ENCODE peak calls at places on chromosomes 6 and 20, in six cellular contexts. V is cardiac fibroblast, U is sciatic nerve, T is NCI-H146, P is nucleus accumbens, O is EL. G is an unnamed sample.

GRCh38 chr20:60126975-60127374 is 168.8 kb downstream of the CDH26 start:
- DNase-seq in O (no peak), T (no peak), U (no peak), P (no peak), V (no peak), G (no peak)

GRCh38 chr20:37511605-37512275 is 9.3 kb upstream of the NNAT start:
- DNase-seq in P (no peak), V (peak), O (peak), T (no peak), U (no peak), G (peak)

GRCh38 chr6:119881416-119881815 is 531.9 kb upstream of the MAN1A1 start:
- DNase-seq in V (peak), P (no peak), T (no peak), U (no peak), O (peak), G (peak)

GRCh38 chr20:40741507-40742106 is 52.6 kb upstream of the MAFB start:
- DNase-seq in U (peak), T (peak), V (peak), O (peak), P (no peak), G (peak)

GRCh38 chr6:81772741-81773140 is 20.3 kb upstream of the TENT5A start:
- DNase-seq in T (no peak), O (peak), P (no peak), V (no peak), U (no peak), G (peak)

GRCh38 chr20:1467355-1468116 is 887 bp upstream of the NSFL1C start:
- DNase-seq in V (no peak), P (no peak), U (no peak), T (peak), O (no peak), G (no peak)

GRCh38 chr6:474454-475185 is 83.1 kb downstream of the IRF4 start:
- DNase-seq in O (peak), T (peak), V (no peak), U (no peak), P (no peak), G (no peak)

GRCh38 chr20:2825770-2826169 is 9.6 kb downstream of the TMEM239 start:
- DNase-seq in V (no peak), P (no peak), O (no peak), T (no peak), U (no peak), G (no peak)

GRCh38 chr6:152206072-152206818 is 398.8 kb downstream of the ESR1 start:
- DNase-seq in U (no peak), T (peak), O (peak), P (peak), V (peak), G (peak)

GRCh38 chr6:85551264-85551663 is 42.4 kb downstream of the SNX14 start:
- DNase-seq in U (no peak), T (no peak), O (no peak), P (no peak), V (no peak), G (no peak)

GRCh38 chr6:29908341-29908662 is 34.0 kb upstream of the HLA-A start:
- DNase-seq in P (no peak), V (no peak), U (no peak), T (no peak), O (no peak), G (no peak)

GRCh38 chr6:2841264-2842138 is at the start of gene SERPINB1:
- DNase-seq in P (peak), U (peak), V (peak), O (peak), T (peak), G (peak)

GRCh38 chr20:51189814-51190782 is 167.2 kb upstream of the KCNG1 start:
- DNase-seq in P (no peak), V (no peak), T (no peak), O (no peak), U (no peak), G (no peak)

GRCh38 chr6:118923035-118923434 is 11.9 kb downstream of the MCM9 start:
- DNase-seq in T (no peak), U (no peak), V (no peak), O (no peak), P (no peak), G (no peak)

GRCh38 chr6:30507849-30508843 is 18.8 kb downstream of the HLA-E start:
- DNase-seq in U (no peak), T (no peak), P (no peak), O (no peak), V (no peak), G (no peak)

G was measured in AG08396.